ENCODE peak calls at places on chromosomes 7 and 10, in six cellular contexts. One of them, this sample, is unnamed.

GRCh38 chr10:97724341-97724941 is 10.9 kb downstream of the MARVELD1 start:
- ATAC-seq in HepG2: peak
- ATAC-seq in A549: peak
- ATAC-seq in upper lobe of left lung: peak
- ATAC-seq in K562: peak
- ATAC-seq in GM12878: no peak
- ATAC-seq in this sample: peak

GRCh38 chr10:133334495-133335237 is 2.0 kb downstream of the CALY start:
- ATAC-seq in HepG2: peak
- ATAC-seq in A549: peak
- ATAC-seq in upper lobe of left lung: peak
- ATAC-seq in K562: peak
- ATAC-seq in GM12878: peak
- ATAC-seq in this sample: peak

GRCh38 chr7:90459888-90460287 is 9.6 kb upstream of the PTTG1IP2 start:
- ATAC-seq in HepG2: peak
- ATAC-seq in A549: peak
- ATAC-seq in upper lobe of left lung: no peak
- ATAC-seq in K562: peak
- ATAC-seq in GM12878: peak
- ATAC-seq in this sample: no peak

GRCh38 chr7:90621892-90622182 is 25.7 kb downstream of the CDK14 start:
- ATAC-seq in HepG2: no peak
- ATAC-seq in A549: no peak
- ATAC-seq in upper lobe of left lung: no peak
- ATAC-seq in K562: no peak
- ATAC-seq in GM12878: no peak
- ATAC-seq in this sample: no peak

GRCh38 chr10:60883187-60883586 is 60.8 kb downstream of the RHOBTB1 start:
- ATAC-seq in HepG2: peak
- ATAC-seq in A549: peak
- ATAC-seq in upper lobe of left lung: no peak
- ATAC-seq in K562: peak
- ATAC-seq in GM12878: peak
- ATAC-seq in this sample: no peak

GRCh38 chr10:35058134-35058533 is 32.0 kb downstream of the CUL2 start:
- ATAC-seq in HepG2: no peak
- ATAC-seq in A549: peak
- ATAC-seq in upper lobe of left lung: no peak
- ATAC-seq in K562: no peak
- ATAC-seq in GM12878: peak
- ATAC-seq in this sample: no peak

GRCh38 chr7:47889723-47890122 is 58.5 kb downstream of the PKD1L1 start:
- ATAC-seq in HepG2: no peak
- ATAC-seq in A549: no peak
- ATAC-seq in upper lobe of left lung: no peak
- ATAC-seq in K562: no peak
- ATAC-seq in GM12878: no peak
- ATAC-seq in this sample: no peak

GRCh38 chr7:32901629-32902028 is 10.1 kb upstream of the KBTBD2 start:
- ATAC-seq in HepG2: no peak
- ATAC-seq in A549: no peak
- ATAC-seq in upper lobe of left lung: no peak
- ATAC-seq in K562: no peak
- ATAC-seq in GM12878: no peak
- ATAC-seq in this sample: no peak

GRCh38 chr10:62052276-62052675 is 150.8 kb downstream of the ARID5B start:
- ATAC-seq in HepG2: no peak
- ATAC-seq in A549: no peak
- ATAC-seq in upper lobe of left lung: no peak
- ATAC-seq in K562: no peak
- ATAC-seq in GM12878: no peak
- ATAC-seq in this sample: no peak

GRCh38 chr10:124378271-124378670 is 40.5 kb downstream of the OAT start:
- ATAC-seq in HepG2: no peak
- ATAC-seq in A549: no peak
- ATAC-seq in upper lobe of left lung: no peak
- ATAC-seq in K562: no peak
- ATAC-seq in GM12878: no peak
- ATAC-seq in this sample: no peak

GRCh38 chr7:88311675-88312036 is 5.0 kb upstream of the STEAP4 start:
- ATAC-seq in HepG2: no peak
- ATAC-seq in A549: no peak
- ATAC-seq in upper lobe of left lung: no peak
- ATAC-seq in K562: no peak
- ATAC-seq in GM12878: no peak
- ATAC-seq in this sample: no peak

GRCh38 chr7:2527505-2528464 is 8.2 kb downstream of the LFNG start:
- ATAC-seq in HepG2: peak
- ATAC-seq in A549: no peak
- ATAC-seq in upper lobe of left lung: no peak
- ATAC-seq in K562: peak
- ATAC-seq in GM12878: no peak
- ATAC-seq in this sample: no peak

GRCh38 chr7:51031791-51032484 is 249.2 kb upstream of the GRB10 start:
- ATAC-seq in HepG2: no peak
- ATAC-seq in A549: no peak
- ATAC-seq in upper lobe of left lung: no peak
- ATAC-seq in K562: no peak
- ATAC-seq in GM12878: no peak
- ATAC-seq in this sample: no peak
- TF ChIP-seq EP300 in HepG2: no peak
- TF ChIP-seq EP300 in A549: no peak
- TF ChIP-seq EP300 in upper lobe of left lung: no peak
- TF ChIP-seq EP300 in K562: no peak
- TF ChIP-seq EP300 in GM12878: no peak
- TF ChIP-seq EP300 in this sample: no peak

GRCh38 chr7:130912086-130912909 is 178.3 kb upstream of the KLF14 start:
- ATAC-seq in HepG2: no peak
- ATAC-seq in A549: no peak
- ATAC-seq in upper lobe of left lung: peak
- ATAC-seq in K562: peak
- ATAC-seq in GM12878: peak
- ATAC-seq in this sample: no peak
- TF ChIP-seq EP300 in HepG2: no peak
- TF ChIP-seq EP300 in A549: no peak
- TF ChIP-seq EP300 in upper lobe of left lung: peak
- TF ChIP-seq EP300 in K562: no peak
- TF ChIP-seq EP300 in GM12878: no peak
- TF ChIP-seq EP300 in this sample: no peak

DNA sequence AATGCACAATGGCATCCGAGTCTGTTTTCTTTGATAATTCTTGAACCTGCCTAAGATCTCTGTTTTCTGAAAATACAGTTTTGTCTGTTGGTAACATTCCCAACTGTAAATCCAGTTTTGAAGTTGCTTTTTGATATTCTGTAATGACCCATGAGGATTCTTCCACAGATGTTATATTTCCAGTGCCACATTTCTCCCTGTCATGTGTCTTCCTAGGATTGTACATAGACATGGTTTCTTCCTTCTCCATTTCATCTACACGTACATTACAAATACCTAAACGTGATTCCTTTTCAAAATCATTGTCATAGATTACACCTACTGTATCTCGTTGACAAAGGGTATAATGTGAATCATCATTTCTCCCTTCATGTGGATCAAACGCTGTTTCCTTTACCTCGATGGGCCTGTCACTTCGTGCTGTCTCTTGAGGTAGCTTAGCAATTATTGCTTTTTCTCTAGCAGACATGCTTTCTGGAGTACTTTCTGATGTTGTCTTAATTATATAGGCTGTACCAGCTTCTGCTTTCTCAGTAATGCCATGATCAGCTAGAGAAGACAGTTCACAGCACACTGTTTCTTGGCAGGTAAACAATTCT is 40.3 kb downstream of the PPP1R3A start:
- ATAC-seq in HepG2: no peak
- ATAC-seq in A549: no peak
- ATAC-seq in upper lobe of left lung: no peak
- ATAC-seq in K562: no peak
- ATAC-seq in GM12878: no peak
- ATAC-seq in this sample: no peak
- TF ChIP-seq EP300 in HepG2: no peak
- TF ChIP-seq EP300 in A549: no peak
- TF ChIP-seq EP300 in upper lobe of left lung: no peak
- TF ChIP-seq EP300 in K562: no peak
- TF ChIP-seq EP300 in GM12878: no peak
- TF ChIP-seq EP300 in this sample: no peak

GRCh38 chr10:111923032-111923431 is 260.5 kb downstream of the GPAM start:
- ATAC-seq in HepG2: no peak
- ATAC-seq in A549: no peak
- ATAC-seq in upper lobe of left lung: no peak
- ATAC-seq in K562: no peak
- ATAC-seq in GM12878: no peak
- ATAC-seq in this sample: no peak

GRCh38 chr10:111921821-111922220 is 261.7 kb downstream of the GPAM start:
- ATAC-seq in HepG2: no peak
- ATAC-seq in A549: no peak
- ATAC-seq in upper lobe of left lung: no peak
- ATAC-seq in K562: no peak
- ATAC-seq in GM12878: no peak
- ATAC-seq in this sample: no peak

DNA sequence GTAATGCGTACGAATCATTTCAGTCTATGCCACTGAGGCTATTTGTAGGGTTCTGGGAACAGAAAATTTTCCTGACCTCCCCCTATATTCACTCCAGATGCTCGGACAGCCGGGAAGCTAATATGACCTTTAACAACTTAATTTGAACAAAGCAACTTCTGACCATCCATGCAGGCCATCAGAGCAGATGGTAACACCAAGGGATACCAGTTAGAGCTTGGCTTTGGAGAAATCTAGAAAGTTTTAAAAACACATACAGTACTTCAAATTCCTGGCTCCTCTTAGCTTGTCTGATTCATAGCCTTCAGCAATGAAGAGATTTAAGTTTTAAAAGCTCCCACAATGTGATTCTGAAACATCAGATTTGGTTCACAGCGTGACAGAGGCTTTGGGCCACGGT is 257.3 kb downstream of the GPAM start:
- ATAC-seq in HepG2: no peak
- ATAC-seq in A549: no peak
- ATAC-seq in upper lobe of left lung: no peak
- ATAC-seq in K562: no peak
- ATAC-seq in GM12878: no peak
- ATAC-seq in this sample: no peak
- TF ChIP-seq EP300 in HepG2: no peak
- TF ChIP-seq EP300 in A549: no peak
- TF ChIP-seq EP300 in upper lobe of left lung: no peak
- TF ChIP-seq EP300 in K562: no peak
- TF ChIP-seq EP300 in GM12878: no peak
- TF ChIP-seq EP300 in this sample: no peak

GRCh38 chr10:129047585-129047984 is 419.5 kb upstream of the MGMT start:
- ATAC-seq in HepG2: no peak
- ATAC-seq in A549: no peak
- ATAC-seq in upper lobe of left lung: no peak
- ATAC-seq in K562: no peak
- ATAC-seq in GM12878: no peak
- ATAC-seq in this sample: no peak
- TF ChIP-seq EP300 in HepG2: no peak
- TF ChIP-seq EP300 in A549: no peak
- TF ChIP-seq EP300 in upper lobe of left lung: no peak
- TF ChIP-seq EP300 in K562: no peak
- TF ChIP-seq EP300 in GM12878: no peak
- TF ChIP-seq EP300 in this sample: no peak